ENCODE peak calls at places on chromosomes 3 and 15, in seven cellular contexts. R is activated CD4-positive, alpha-beta T cell treated with anti-CD3 and anti-CD28 coated beads for 1 hour; B is PC-9; J is mesendoderm; K is activated CD8-positive, alpha-beta memory T cell treated with anti-CD3 and anti-CD28 coated beads for 48 hours; Z is astrocyte of the spinal cord; M is C1 segment of cervical spinal cord. W is an unnamed sample.

GRCh38 chr3:129016725-129017530 is 15.8 kb downstream of the EFCC1 start:
- DNase-seq in R (no peak), B (no peak), J (no peak), K (no peak), Z (no peak), M (no peak), W (no peak)

GRCh38 chr3:37129871-37130270 is 44.5 kb downstream of the LRRFIP2 start:
- DNase-seq in R (no peak), B (no peak), J (no peak), K (no peak), Z (no peak), M (no peak), W (no peak)

GRCh38 chr15:55694652-55695150 is 48.3 kb downstream of the PRTG start:
- DNase-seq in R (no peak), B (no peak), J (peak), K (no peak), Z (peak), M (no peak), W (no peak)

GRCh38 chr15:23074684-23075083 is 35.3 kb upstream of the TUBGCP5 start:
- DNase-seq in R (no peak), B (no peak), J (no peak), K (no peak), Z (peak), M (no peak), W (no peak)

GRCh38 chr15:78085928-78086327 is 6.4 kb upstream of the SH2D7 start:
- DNase-seq in R (no peak), B (no peak), J (no peak), K (no peak), Z (peak), M (no peak), W (no peak)

GRCh38 chr15:69718916-69719315 is 266.3 kb downstream of the RPLP1 start:
- DNase-seq in R (no peak), B (no peak), J (no peak), K (no peak), Z (no peak), M (peak), W (no peak)

GRCh38 chr3:128353361-128353965 is 113.2 kb downstream of the DNAJB8 start:
- DNase-seq in R (no peak), B (no peak), J (no peak), K (no peak), Z (no peak), M (no peak), W (no peak)

GRCh38 chr3:128432301-128432897 is 34.3 kb downstream of the DNAJB8 start:
- DNase-seq in R (no peak), B (peak), J (peak), K (no peak), Z (no peak), M (no peak), W (no peak)

GRCh38 chr3:197478746-197479668 is 76.8 kb downstream of the BDH1 start:
- DNase-seq in R (no peak), B (peak), J (no peak), K (no peak), Z (no peak), M (no peak), W (no peak)

GRCh38 chr15:42092666-42093445 is 1.5 kb downstream of the PLA2G4D start:
- DNase-seq in R (no peak), B (no peak), J (no peak), K (no peak), Z (no peak), M (peak), W (no peak)

GRCh38 chr3:136994772-136995516 is 37.2 kb downstream of the IL20RB start:
- DNase-seq in R (no peak), B (peak), J (no peak), K (no peak), Z (peak), M (peak), W (no peak)

GRCh38 chr15:48424076-48424475 is 92.8 kb downstream of the DUT start:
- DNase-seq in R (no peak), B (peak), J (peak), K (no peak), Z (no peak), M (no peak), W (no peak)

GRCh38 chr3:127820871-127821853 is 1.2 kb downstream of the MGLL start:
- DNase-seq in R (no peak), B (peak), J (no peak), K (no peak), Z (peak), M (no peak), W (no peak)

GRCh38 chr15:39230205-39230916 is 350.5 kb upstream of the THBS1 start:
- DNase-seq in R (no peak), B (no peak), J (no peak), K (no peak), Z (no peak), M (no peak), W (no peak)

GRCh38 chr3:176430244-176430893 is 766.9 kb downstream of the TBL1XR1 start:
- DNase-seq in R (no peak), B (peak), J (peak), K (no peak), Z (peak), M (no peak), W (peak)

GRCh38 chr3:139318431-139318816 is 25.4 kb upstream of the MRPS22 start:
- DNase-seq in R (no peak), B (no peak), J (no peak), K (no peak), Z (no peak), M (no peak), W (no peak)

GRCh38 chr3:50347187-50347813 is 1.8 kb upstream of the ZMYND10 start:
- DNase-seq in R (peak), B (peak), J (peak), K (no peak), Z (peak), M (no peak), W (no peak)

GRCh38 chr15:38378162-38378560 is 75.8 kb upstream of the FAM98B start:
- DNase-seq in R (no peak), B (no peak), J (no peak), K (no peak), Z (no peak), M (no peak), W (no peak)

GRCh38 chr3:17964113-17964512 is 221.7 kb upstream of the TBC1D5 start:
- DNase-seq in R (no peak), B (no peak), J (no peak), K (no peak), Z (no peak), M (no peak), W (no peak)

GRCh38 chr15:80554526-80554925 is 140.6 kb upstream of the ABHD17C start:
- DNase-seq in R (no peak), B (no peak), J (no peak), K (no peak), Z (no peak), M (no peak), W (no peak)

GRCh38 chr15:23869391-23869790 is 182.3 kb upstream of the NDN start:
- DNase-seq in R (no peak), B (no peak), J (peak), K (no peak), Z (peak), M (no peak), W (no peak)

GRCh38 chr3:146189519-146190173 is 28.7 kb upstream of the PLOD2 start:
- DNase-seq in R (no peak), B (peak), J (peak), K (no peak), Z (peak), M (no peak), W (peak)

GRCh38 chr15:93087825-93088199 is 1.2 kb downstream of the RGMA start:
- DNase-seq in R (peak), B (peak), J (peak), K (peak), Z (peak), M (peak), W (peak)

GRCh38 chr15:28985691-28986090 is 99.9 kb downstream of the APBA2 start:
- DNase-seq in R (no peak), B (no peak), J (no peak), K (no peak), Z (no peak), M (no peak), W (no peak)

GRCh38 chr3:2001306-2002108 is 97.2 kb upstream of the CNTN4 start:
- DNase-seq in R (no peak), B (no peak), J (no peak), K (no peak), Z (no peak), M (no peak), W (no peak)

GRCh38 chr3:99344216-99344615 is 294.2 kb upstream of the COL8A1 start:
- DNase-seq in R (no peak), B (no peak), J (no peak), K (no peak), Z (peak), M (no peak), W (no peak)

GRCh38 chr15:85100186-85100937 is 118.7 kb downstream of the PDE8A start:
- DNase-seq in R (no peak), B (no peak), J (no peak), K (no peak), Z (no peak), M (no peak), W (no peak)

GRCh38 chr3:197001972-197002700 is 27.5 kb downstream of the MELTF start:
- DNase-seq in R (no peak), B (no peak), J (no peak), K (no peak), Z (peak), M (peak), W (no peak)

GRCh38 chr3:48686538-48687219 is 964 bp upstream of the NCKIPSD start:
- DNase-seq in R (no peak), B (no peak), J (no peak), K (no peak), Z (no peak), M (no peak), W (no peak)

GRCh38 chr15:62985768-62986167 is 56.8 kb upstream of the TPM1 start:
- DNase-seq in R (no peak), B (no peak), J (peak), K (no peak), Z (peak), M (no peak), W (no peak)

GRCh38 chr3:128767351-128767750 is 41.4 kb downstream of the RAB7A start:
- DNase-seq in R (no peak), B (no peak), J (no peak), K (no peak), Z (no peak), M (no peak), W (no peak)

GRCh38 chr3:16239776-16240175 is 25.0 kb downstream of the DPH3 start:
- DNase-seq in R (no peak), B (no peak), J (no peak), K (no peak), Z (no peak), M (no peak), W (no peak)

GRCh38 chr3:74613060-74613459 is 1.4 kb downstream of the CNTN3 start:
- DNase-seq in R (no peak), B (no peak), J (no peak), K (no peak), Z (no peak), M (no peak), W (no peak)

GRCh38 chr3:127428344-127429001 is 140.6 kb upstream of the PRR20G start:
- DNase-seq in R (no peak), B (no peak), J (peak), K (no peak), Z (no peak), M (no peak), W (peak)